ENCODE peak calls at places on chromosome 13, in seven cellular contexts. M, Z, O, Q, A, N and T are unnamed samples.

GRCh38 chr13:48862572-48862971 is 113.1 kb upstream of the FNDC3A start:
- DNase-seq in A (no peak), N (no peak), Z (no peak), O (no peak), M (no peak), Q (no peak), T (no peak)

GRCh38 chr13:22961835-22962537 is 218.8 kb upstream of the SGCG start:
- DNase-seq in N (no peak), Q (no peak), A (no peak), O (no peak), Z (no peak), M (no peak), T (no peak)

GRCh38 chr13:105545811-105546210 is 989.7 kb downstream of the EFNB2 start:
- DNase-seq in M (no peak), Z (no peak), N (no peak), Q (no peak), O (no peak), A (no peak), T (no peak)

GRCh38 chr13:106530907-106531520 is 4.4 kb downstream of the EFNB2 start:
- DNase-seq in Z (no peak), O (no peak), Q (no peak), M (no peak), A (no peak), N (no peak), T (no peak)

GRCh38 chr13:107035186-107035585 is 467.2 kb upstream of the ARGLU1 start:
- DNase-seq in A (no peak), Q (no peak), N (no peak), M (no peak), O (no peak), Z (no peak), T (no peak)

GRCh38 chr13:21360463-21360862 is 98.6 kb downstream of the ZDHHC20 start:
- DNase-seq in N (no peak), A (no peak), Q (no peak), M (no peak), Z (no peak), O (no peak), T (no peak)

GRCh38 chr13:99528547-99528946 is 27.3 kb downstream of the TM9SF2 start:
- DNase-seq in O (no peak), Z (no peak), M (no peak), Q (no peak), A (no peak), N (no peak), T (no peak)

GRCh38 chr13:45055902-45056648 is 64.2 kb upstream of the GTF2F2 start:
- DNase-seq in O (peak), M (no peak), N (peak), Q (no peak), A (no peak), Z (no peak), T (peak)

GRCh38 chr13:47117268-47117667 is 220.4 kb upstream of the HTR2A start:
- DNase-seq in M (no peak), N (peak), A (no peak), Q (no peak), Z (no peak), O (no peak), T (no peak)

GRCh38 chr13:73715114-73715909 is 418.9 kb downstream of the KLF12 start:
- DNase-seq in N (no peak), Z (no peak), M (no peak), O (no peak), A (no peak), Q (no peak), T (no peak)

GRCh38 chr13:80462567-80462966 is 121.6 kb upstream of the SPRY2 start:
- DNase-seq in Z (no peak), M (no peak), Q (no peak), N (no peak), A (no peak), O (no peak), T (no peak)

GRCh38 chr13:60329221-60329983 is 67.6 kb upstream of the TDRD3 start:
- DNase-seq in A (peak), M (peak), O (peak), N (peak), Q (peak), Z (peak), T (no peak)

GRCh38 chr13:37365496-37365895 is 233.1 kb downstream of the POSTN start:
- DNase-seq in Q (no peak), Z (no peak), M (no peak), N (no peak), O (no peak), A (no peak), T (no peak)

GRCh38 chr13:29508874-29509249 is 86.6 kb downstream of the SLC7A1 start:
- DNase-seq in M (no peak), A (no peak), Z (no peak), O (no peak), N (no peak), Q (no peak), T (no peak)
- TF ChIP-seq POLR2AphosphoS5 in M (no peak), A (no peak), Z (no peak), O (no peak), N (no peak), Q (no peak), T (no peak)

GRCh38 chr13:33195693-33196464 is 89.7 kb downstream of the STARD13 start:
- DNase-seq in A (no peak), Z (no peak), N (no peak), M (no peak), Q (no peak), O (no peak), T (no peak)

GRCh38 chr13:33193428-33193974 is 92.1 kb downstream of the STARD13 start:
- DNase-seq in Q (no peak), O (no peak), M (no peak), Z (peak), A (peak), N (no peak), T (no peak)

GRCh38 chr13:33191425-33192221 is 93.9 kb downstream of the STARD13 start:
- DNase-seq in Z (no peak), O (no peak), Q (no peak), A (peak), M (no peak), N (no peak), T (no peak)

GRCh38 chr13:33197551-33197971 is 88.0 kb downstream of the STARD13 start:
- DNase-seq in Z (no peak), O (no peak), A (no peak), N (no peak), M (no peak), Q (no peak), T (no peak)

DNA sequence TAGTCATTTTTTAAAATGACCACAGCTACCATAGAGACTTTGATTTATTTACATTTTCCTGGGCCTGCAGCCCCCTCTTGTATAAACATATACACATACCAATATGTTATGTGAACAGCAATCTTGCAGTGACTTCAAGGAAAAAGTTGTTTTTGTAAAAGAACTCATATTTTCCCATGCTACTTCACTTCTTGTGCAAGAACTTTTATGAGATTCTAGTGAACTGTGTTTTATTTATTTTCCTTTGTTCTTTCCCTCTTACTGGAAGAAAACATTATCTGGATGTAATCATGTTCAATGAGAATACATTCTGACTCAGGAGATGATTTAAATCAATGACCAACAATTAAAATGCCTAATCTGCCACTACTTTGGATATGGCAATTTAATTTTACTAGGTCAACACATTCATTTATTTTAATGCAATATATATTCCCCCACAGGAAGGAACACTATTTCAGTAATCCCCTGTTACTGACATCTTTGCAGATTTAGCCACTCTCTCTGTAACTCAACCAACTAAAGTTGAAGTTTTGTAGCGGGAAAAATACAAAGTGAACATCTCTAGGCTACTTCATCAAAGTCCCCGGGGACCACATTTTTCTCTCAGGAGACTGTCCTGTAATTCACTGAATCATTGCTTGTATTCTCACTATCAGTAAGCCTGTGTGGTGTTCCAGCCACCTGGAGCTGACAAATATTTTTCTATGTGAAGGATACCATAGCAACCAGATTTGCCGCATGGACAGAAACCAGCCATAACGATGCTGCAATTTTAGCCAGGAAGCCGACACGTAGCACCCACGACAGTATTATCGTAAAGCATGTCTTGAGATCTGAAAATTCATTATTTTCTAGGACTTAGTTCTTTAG is 90.5 kb downstream of the STARD13 start:
- DNase-seq in A (peak), M (peak), Q (no peak), N (no peak), O (no peak), Z (no peak), T (no peak)
- H3K4me3 ChIP-seq in A (no peak), M (no peak), Q (no peak), N (no peak), O (no peak), Z (no peak), T (peak)

DNA sequence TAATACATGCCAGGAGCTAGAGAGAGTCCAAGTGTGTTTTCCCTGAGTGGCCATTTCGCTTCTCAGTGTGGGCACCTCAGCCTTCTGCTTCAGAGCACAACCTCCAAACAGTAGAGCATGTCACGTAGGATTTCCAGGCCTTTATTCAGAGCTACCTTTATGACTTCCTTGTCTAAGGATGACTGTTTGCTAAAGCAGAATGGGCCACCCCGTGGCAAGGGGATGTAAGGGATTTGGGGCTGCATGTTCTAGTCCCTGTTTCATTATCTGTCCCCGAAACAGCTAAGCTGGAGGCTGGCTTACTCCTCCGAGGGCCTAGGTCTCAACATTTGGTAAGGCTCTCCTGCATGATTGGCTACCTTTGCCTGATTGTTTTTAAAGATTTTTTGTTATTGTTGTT is 6.0 kb downstream of the RNASEH2B start:
- DNase-seq in A (no peak), O (no peak), M (no peak), Q (no peak), N (peak), Z (peak), T (no peak)
- TF ChIP-seq POLR2AphosphoS5 in A (no peak), O (no peak), M (no peak), Q (no peak), N (no peak), Z (no peak), T (no peak)

GRCh38 chr13:96218475-96218874 is 128.6 kb downstream of the HS6ST3 start:
- DNase-seq in Q (no peak), M (no peak), O (no peak), A (no peak), N (no peak), Z (no peak), T (no peak)
- H3K4me3 ChIP-seq in Q (no peak), M (no peak), O (no peak), A (no peak), N (no peak), Z (no peak), T (no peak)